ENCODE peak calls at places on chromosomes 16 and 17, in five cellular contexts. R, X, L, E and F are unnamed samples.

GRCh38 chr17:32258383-32259121 is 7.1 kb upstream of the RHBDL3 start:
- DNase-seq in E (no peak), R (no peak), X (no peak), L (peak), F (no peak)

GRCh38 chr16:53219795-53220194 is 165.0 kb downstream of the CHD9 start:
- DNase-seq in X (no peak), R (no peak), L (no peak), E (no peak), F (no peak)

GRCh38 chr16:56708821-56709685 is 20.9 kb upstream of the NUP93 start:
- DNase-seq in X (no peak), L (no peak), E (no peak), R (no peak), F (no peak)

GRCh38 chr16:78720416-78720815 is 621.0 kb downstream of the WWOX start:
- DNase-seq in X (no peak), R (no peak), L (no peak), E (no peak), F (no peak)

GRCh38 chr16:23564964-23565363 is 7.4 kb downstream of the UBFD1 start:
- DNase-seq in X (no peak), E (no peak), R (peak), L (no peak), F (no peak)

GRCh38 chr17:40555296-40556190 is 9.7 kb downstream of the CCR7 start:
- DNase-seq in X (no peak), R (no peak), E (no peak), L (no peak), F (peak)

GRCh38 chr17:31824771-31825360 is 34.2 kb downstream of the COPRS start:
- DNase-seq in E (no peak), L (no peak), X (no peak), R (no peak), F (no peak)

GRCh38 chr16:12120331-12120981 is 143.9 kb downstream of the SNX29 start:
- DNase-seq in E (no peak), X (no peak), R (no peak), L (no peak), F (no peak)

GRCh38 chr17:16534236-16534635 is 34.8 kb downstream of the ZNF287 start:
- DNase-seq in L (no peak), E (no peak), X (no peak), R (no peak), F (no peak)

GRCh38 chr16:23104032-23104955 is 45.0 kb downstream of the USP31 start:
- DNase-seq in L (no peak), X (no peak), R (no peak), E (no peak), F (no peak)

GRCh38 chr17:82090549-82091263 is 7.3 kb downstream of the FASN start:
- DNase-seq in L (no peak), R (no peak), X (no peak), E (no peak), F (no peak)

GRCh38 chr17:56570199-56570598 is 23.3 kb upstream of the NOG start:
- DNase-seq in L (no peak), R (no peak), E (no peak), X (no peak), F (no peak)

GRCh38 chr17:10754861-10755591 is 25.2 kb upstream of the TMEM220 start:
- DNase-seq in X (no peak), R (no peak), E (no peak), L (peak), F (no peak)

GRCh38 chr16:87930456-87930855 is 5.9 kb downstream of the CA5A start:
- DNase-seq in R (no peak), X (no peak), L (peak), E (no peak), F (no peak)

GRCh38 chr16:22070361-22071351 is 21.7 kb upstream of the VWA3A start:
- DNase-seq in R (no peak), L (no peak), X (no peak), E (no peak), F (no peak)

GRCh38 chr16:1911467-1912214 is 6.6 kb downstream of the HS3ST6 start:
- DNase-seq in L (no peak), X (no peak), R (no peak), E (no peak), F (no peak)

GRCh38 chr16:87922250-87922871 is 14.0 kb downstream of the CA5A start:
- DNase-seq in L (no peak), R (no peak), E (no peak), X (no peak), F (no peak)

GRCh38 chr17:40550608-40551007 is 14.7 kb downstream of the CCR7 start:
- DNase-seq in L (no peak), E (peak), X (peak), R (no peak), F (peak)

GRCh38 chr16:57268804-57269800 is 15.4 kb downstream of the PLLP start:
- DNase-seq in E (peak), R (peak), X (peak), L (no peak), F (peak)

GRCh38 chr16:3152022-3152272 is 17.1 kb downstream of the ZNF213 start:
- DNase-seq in X (no peak), R (peak), E (no peak), L (no peak), F (no peak)

GRCh38 chr17:73750975-73751374 is 106.7 kb upstream of the SDK2 start:
- DNase-seq in E (no peak), R (no peak), L (no peak), X (no peak), F (no peak)

GRCh38 chr17:63609820-63610573 is 9.3 kb downstream of the TACO1 start:
- DNase-seq in X (no peak), R (no peak), L (no peak), E (no peak), F (no peak)

GRCh38 chr16:10168258-10168657 is 14.0 kb downstream of the GRIN2A start:
- DNase-seq in L (no peak), E (no peak), X (no peak), R (no peak), F (no peak)

GRCh38 chr16:69595127-69596036 is 29.6 kb downstream of the NFAT5 start:
- DNase-seq in L (no peak), R (no peak), X (no peak), E (no peak), F (no peak)

GRCh38 chr17:39753514-39754160 is 15.9 kb downstream of the GRB7 start:
- DNase-seq in E (peak), L (peak), R (no peak), X (no peak), F (peak)

GRCh38 chr16:9134739-9135138 is 43.3 kb downstream of the HAPSTR1 start:
- DNase-seq in R (peak), E (no peak), L (peak), X (no peak), F (no peak)

GRCh38 chr17:16491703-16492612 is at the start of gene LRRC75A:
- DNase-seq in E (no peak), R (peak), L (peak), X (peak), F (no peak)

GRCh38 chr17:73657473-73658116 is 13.3 kb upstream of the SDK2 start:
- DNase-seq in E (peak), X (no peak), L (peak), R (peak), F (no peak)

GRCh38 chr16:25585526-25585925 is 106.2 kb upstream of the HS3ST4 start:
- DNase-seq in E (no peak), L (no peak), R (no peak), X (no peak), F (no peak)

GRCh38 chr16:86444274-86445060 is 65.9 kb upstream of the FOXF1 start:
- DNase-seq in X (no peak), E (no peak), L (no peak), R (no peak), F (no peak)

GRCh38 chr16:72961115-72961832 is 86.7 kb downstream of the ZFHX3 start:
- DNase-seq in L (no peak), E (no peak), X (no peak), R (no peak), F (no peak)

GRCh38 chr17:62572488-62573469 is 54.7 kb upstream of the MRC2 start:
- DNase-seq in E (no peak), L (no peak), R (no peak), X (no peak), F (no peak)

GRCh38 chr16:26569793-26570192 is 496.9 kb upstream of the C16orf82 start:
- DNase-seq in R (no peak), E (no peak), L (peak), X (no peak), F (no peak)

GRCh38 chr17:3448059-3448630 is 14.5 kb upstream of the OR1E2 start:
- DNase-seq in R (no peak), E (no peak), L (no peak), X (no peak), F (no peak)

GRCh38 chr16:4409081-4409932 is 7.1 kb downstream of the CORO7 start:
- DNase-seq in E (no peak), R (peak), X (no peak), L (peak), F (no peak)
- TF ChIP-seq CTCF in E (no peak), R (no peak), X (no peak), L (peak), F (no peak)

DNA sequence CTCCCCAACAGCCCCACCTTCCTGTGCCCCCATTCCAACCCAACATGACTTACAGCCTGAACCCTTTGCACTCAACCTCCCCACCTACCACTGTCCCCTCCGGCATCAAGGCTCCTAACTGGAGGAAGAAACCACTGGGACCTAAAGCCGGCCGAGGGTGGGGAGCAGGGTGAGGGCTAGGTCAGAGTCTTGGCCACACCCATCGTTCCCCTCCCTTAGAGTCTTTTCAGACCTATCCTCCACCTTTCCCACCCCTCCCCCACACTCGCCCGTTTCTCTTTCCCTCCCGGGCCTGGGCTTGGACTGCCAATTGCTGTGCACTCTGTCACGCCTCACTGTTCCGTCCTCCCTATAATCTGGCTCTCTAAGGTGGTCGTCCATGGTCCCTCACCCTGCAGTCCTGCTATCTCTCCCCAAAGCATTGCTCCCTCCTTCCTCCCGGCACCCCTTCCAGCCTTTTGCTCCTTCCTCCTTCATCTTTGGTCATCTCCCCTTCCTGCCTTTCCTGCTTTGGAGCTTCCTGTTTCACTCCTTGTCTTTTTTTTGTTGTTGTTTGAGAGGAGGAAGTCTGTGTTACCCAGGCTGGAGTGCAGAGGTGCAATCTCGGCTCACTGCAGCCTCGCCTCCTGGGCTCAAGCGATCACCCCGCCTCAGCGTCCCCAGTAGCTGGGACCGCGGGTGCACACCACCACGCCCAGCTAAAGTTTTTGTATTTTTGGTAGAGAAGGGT is 958 bp upstream of the CLDN7 start:
- DNase-seq in R (peak), X (peak), L (peak), E (peak), F (no peak)
- H3K4me3 ChIP-seq in R (peak), X (peak), L (peak), E (peak), F (peak)

GRCh38 chr17:45081046-45081703 is 20.1 kb downstream of the NMT1 start:
- DNase-seq in R (no peak), E (no peak), L (no peak), X (no peak), F (no peak)
- TF ChIP-seq CTCF in R (no peak), E (no peak), L (no peak), X (no peak), F (no peak)

GRCh38 chr16:85865-86264 is 7.8 kb downstream of the MPG start:
- DNase-seq in X (no peak), R (no peak), L (no peak), E (no peak), F (no peak)

GRCh38 chr16:91484-91883 is 13.5 kb downstream of the MPG start:
- DNase-seq in L (no peak), R (no peak), E (no peak), X (no peak), F (no peak)

GRCh38 chr16:86483-86952 is 8.5 kb downstream of the MPG start:
- DNase-seq in E (no peak), X (no peak), R (no peak), L (no peak), F (no peak)

GRCh38 chr16:89391-90302 is 11.6 kb downstream of the MPG start:
- DNase-seq in L (no peak), R (no peak), X (peak), E (no peak), F (no peak)

GRCh38 chr16:88613-89012 is 10.6 kb downstream of the MPG start:
- DNase-seq in L (no peak), X (peak), E (no peak), R (peak), F (no peak)
- H3K4me3 ChIP-seq in L (no peak), X (no peak), E (no peak), R (no peak), F (no peak)

DNA sequence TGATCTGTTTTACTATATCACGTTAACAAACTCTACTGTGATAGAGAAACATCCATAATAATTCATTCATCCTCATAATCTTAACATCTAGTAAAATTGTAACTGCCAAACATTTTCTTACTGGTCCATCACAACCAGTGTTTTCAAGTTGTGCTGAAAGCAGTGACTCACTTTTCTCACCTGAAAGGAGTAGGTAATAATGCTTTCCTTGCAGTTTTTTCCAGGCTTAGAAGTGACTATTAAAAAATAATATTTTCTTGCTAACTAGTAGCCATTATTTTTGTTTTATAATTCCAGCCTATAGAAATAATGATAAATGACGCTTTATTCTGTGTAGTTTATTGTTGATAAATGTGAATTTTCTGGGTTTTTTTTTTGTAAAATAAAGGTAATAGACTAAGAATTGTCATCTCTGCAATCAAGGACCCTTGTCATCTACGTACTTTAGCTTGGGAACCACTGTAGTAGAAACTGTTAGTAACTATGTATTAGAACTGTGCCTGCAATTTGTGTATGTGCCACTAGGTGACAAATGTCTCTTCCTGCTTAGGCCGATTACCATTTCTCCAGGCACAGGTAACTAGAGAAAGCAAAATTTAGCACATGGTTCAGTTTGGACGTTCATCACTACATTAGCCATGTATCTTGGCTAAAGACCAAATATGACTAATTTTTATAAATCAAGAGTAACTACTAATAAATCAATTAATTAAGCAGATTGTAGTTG is 409.4 kb upstream of the ERCC4 start:
- DNase-seq in E (no peak), X (no peak), R (no peak), L (peak), F (no peak)
- TF ChIP-seq CTCF in E (no peak), X (no peak), R (no peak), L (peak), F (no peak)

DNA sequence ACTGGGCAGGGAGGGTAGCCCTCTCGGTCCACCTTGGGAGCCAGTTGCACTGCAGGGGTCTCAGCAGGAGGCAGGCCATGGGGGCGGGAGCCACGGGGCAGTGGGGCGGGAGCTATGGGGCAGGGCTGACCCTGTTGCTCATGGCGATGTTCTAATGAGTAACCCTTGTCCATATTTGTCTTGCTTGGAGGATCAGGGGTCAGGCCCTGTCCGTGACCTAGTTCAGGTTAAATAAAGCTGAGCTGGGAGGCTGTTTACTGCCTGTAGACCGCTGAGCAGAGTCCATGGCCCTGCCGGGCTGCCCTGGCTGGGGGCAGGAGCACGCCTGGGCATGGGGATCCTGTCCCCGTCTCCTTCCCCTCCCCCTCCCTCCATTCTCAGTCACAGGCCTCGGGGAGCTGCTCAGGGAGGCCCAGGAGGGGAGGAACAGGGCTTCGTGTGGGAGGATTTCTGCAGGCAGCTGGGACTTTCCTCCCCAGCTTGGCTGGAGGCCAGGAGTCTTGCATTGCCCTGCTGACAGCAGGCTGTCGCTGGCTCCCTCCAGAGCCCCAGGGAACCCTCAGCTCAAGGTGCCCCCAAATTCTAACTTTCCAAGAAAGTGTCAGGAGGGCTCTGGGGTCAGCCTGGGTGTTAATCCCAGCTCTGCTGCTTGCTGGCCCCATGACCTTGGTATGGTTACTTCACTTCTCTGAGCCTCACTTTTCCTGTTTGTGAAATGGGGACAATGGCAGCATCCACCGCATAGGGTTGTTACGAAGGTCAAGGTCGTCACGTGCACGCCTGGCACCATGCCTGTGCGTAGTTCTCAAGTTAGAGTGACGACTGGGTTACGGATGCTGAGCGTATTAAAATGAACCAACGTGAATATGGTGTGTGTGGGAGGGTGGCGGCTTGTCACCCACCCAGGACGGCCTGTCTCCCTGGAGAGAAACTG is 6.1 kb upstream of the SERPINF2 start:
- DNase-seq in L (no peak), E (no peak), X (peak), R (peak), F (no peak)
- H3K4me3 ChIP-seq in L (no peak), E (no peak), X (no peak), R (no peak), F (no peak)

GRCh38 chr17:37221865-37222264 is 153.9 kb upstream of the C17orf78 start:
- DNase-seq in L (no peak), R (no peak), X (no peak), E (no peak), F (no peak)
- TF ChIP-seq CTCF in L (no peak), R (no peak), X (no peak), E (no peak), F (no peak)

DNA sequence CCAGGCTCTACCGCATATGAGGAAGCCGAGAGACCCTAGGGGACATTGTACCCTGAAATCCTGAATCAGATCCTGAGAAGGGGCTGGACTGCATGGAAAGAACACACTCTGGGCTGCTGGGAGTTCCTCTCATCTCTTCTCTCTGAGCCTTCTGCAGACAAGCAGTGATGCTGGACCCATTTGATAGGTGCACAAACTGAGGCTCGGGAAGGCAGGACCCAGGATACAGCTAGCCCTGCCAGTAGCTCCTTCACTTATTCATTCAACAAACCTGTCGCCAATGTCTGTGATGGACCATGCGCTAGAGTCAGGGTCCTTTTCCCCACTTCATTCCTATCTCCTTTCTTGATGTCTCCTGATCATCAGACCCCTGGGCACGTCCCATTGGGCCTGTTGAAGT is 1.9 kb downstream of the SBK1 start:
- DNase-seq in R (no peak), X (no peak), E (no peak), L (no peak), F (no peak)
- H3K4me3 ChIP-seq in R (no peak), X (no peak), E (no peak), L (peak), F (no peak)

GRCh38 chr17:50164697-50164988 is 1.2 kb upstream of the SGCA start:
- DNase-seq in X (no peak), L (no peak), R (no peak), E (no peak), F (no peak)

GRCh38 chr17:50165466-50165865 is 339 bp upstream of the SGCA start:
- DNase-seq in E (no peak), L (no peak), X (no peak), R (no peak), F (no peak)

GRCh38 chr17:50166518-50167181 is 845 bp downstream of the SGCA start:
- DNase-seq in E (no peak), L (no peak), X (peak), R (no peak), F (no peak)

GRCh38 chr17:50165066-50165465 is 739 bp upstream of the SGCA start:
- DNase-seq in X (no peak), L (no peak), R (no peak), E (no peak), F (no peak)

DNA sequence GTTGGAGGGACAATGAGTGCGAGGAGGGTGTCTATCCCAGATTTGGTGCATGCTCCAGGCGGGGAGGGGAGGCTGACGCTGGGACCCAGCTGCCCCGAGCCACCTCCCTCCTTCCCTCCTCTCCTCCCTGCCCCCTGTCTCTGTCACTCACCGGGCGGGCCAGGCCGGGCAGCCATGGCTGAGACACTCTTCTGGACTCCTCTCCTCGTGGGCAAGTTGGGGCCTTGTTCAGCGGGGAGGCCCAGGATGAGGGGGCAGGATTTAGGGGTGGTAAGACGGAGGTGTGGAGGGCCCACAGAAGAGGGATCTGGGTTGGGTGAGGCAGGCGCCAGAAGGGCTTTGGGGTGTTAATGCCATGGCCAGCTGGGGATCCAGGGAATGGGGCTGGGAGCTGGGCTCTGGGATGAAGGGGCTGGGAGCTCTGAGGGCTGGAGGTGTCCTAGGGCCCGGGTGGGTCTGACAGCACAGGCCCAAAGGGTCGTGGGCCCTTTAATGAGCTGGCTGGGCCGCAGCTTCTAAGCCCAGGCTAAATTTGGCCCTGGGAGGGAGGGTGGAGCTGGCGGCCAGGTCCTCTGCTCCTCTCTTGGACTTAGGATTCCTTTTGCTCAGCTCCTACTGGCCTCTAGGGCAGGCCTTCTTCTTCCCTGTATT is at the start of gene SGCA:
- DNase-seq in E (no peak), L (no peak), X (peak), R (no peak), F (no peak)
- TF ChIP-seq CTCF in E (no peak), L (no peak), X (no peak), R (no peak), F (no peak)